ENCODE peak calls at places on chromosome 1, in eight cellular contexts. One of them, this sample, is unnamed. For H3K4me1, the result is how much of the 10 kb centered on the place peaks cover.

GRCh38 chr1:206143537-206144155 is 26.5 kb upstream of the AVPR1B start:
- DNase-seq in left ventricle myocardium inferior: no peak
- DNase-seq in right atrium auricular region: no peak
- DNase-seq in fibroblast of lung: no peak
- DNase-seq in ovary: no peak
- DNase-seq in Peyer's patch: no peak
- DNase-seq in CD8-positive, alpha-beta T cell: no peak
- DNase-seq in A549: no peak
- DNase-seq in this sample: no peak

GRCh38 chr1:101379939-101380338 is 143.1 kb downstream of the S1PR1 start:
- DNase-seq in CD8-positive, alpha-beta T cell: no peak
- DNase-seq in A549: no peak
- DNase-seq in ovary: no peak
- DNase-seq in fibroblast of lung: no peak
- DNase-seq in Peyer's patch: no peak
- DNase-seq in left ventricle myocardium inferior: no peak
- DNase-seq in right atrium auricular region: no peak
- DNase-seq in this sample: no peak

GRCh38 chr1:153535664-153536585 is at the start of gene S100A6:
- DNase-seq in left ventricle myocardium inferior: peak
- DNase-seq in fibroblast of lung: peak
- DNase-seq in Peyer's patch: peak
- DNase-seq in right atrium auricular region: peak
- DNase-seq in CD8-positive, alpha-beta T cell: peak
- DNase-seq in ovary: peak
- DNase-seq in A549: peak
- DNase-seq in this sample: peak

GRCh38 chr1:192654607-192655389 is 18.9 kb downstream of the RGS13 start:
- DNase-seq in left ventricle myocardium inferior: no peak
- DNase-seq in CD8-positive, alpha-beta T cell: no peak
- DNase-seq in ovary: no peak
- DNase-seq in right atrium auricular region: no peak
- DNase-seq in Peyer's patch: no peak
- DNase-seq in fibroblast of lung: peak
- DNase-seq in A549: no peak
- DNase-seq in this sample: no peak

GRCh38 chr1:88612299-88612698 is 71.8 kb upstream of the PKN2 start:
- DNase-seq in right atrium auricular region: no peak
- DNase-seq in ovary: no peak
- DNase-seq in A549: no peak
- DNase-seq in CD8-positive, alpha-beta T cell: no peak
- DNase-seq in left ventricle myocardium inferior: no peak
- DNase-seq in fibroblast of lung: no peak
- DNase-seq in Peyer's patch: no peak
- DNase-seq in this sample: no peak

GRCh38 chr1:27491748-27492700 is 2.1 kb upstream of the WASF2 start:
- DNase-seq in ovary: peak
- DNase-seq in A549: no peak
- DNase-seq in fibroblast of lung: peak
- DNase-seq in left ventricle myocardium inferior: peak
- DNase-seq in Peyer's patch: peak
- DNase-seq in CD8-positive, alpha-beta T cell: no peak
- DNase-seq in right atrium auricular region: no peak
- DNase-seq in this sample: no peak

GRCh38 chr1:195894411-195894810 is 713.8 kb downstream of the KCNT2 start:
- DNase-seq in Peyer's patch: no peak
- DNase-seq in A549: no peak
- DNase-seq in ovary: no peak
- DNase-seq in left ventricle myocardium inferior: no peak
- DNase-seq in fibroblast of lung: peak
- DNase-seq in right atrium auricular region: no peak
- DNase-seq in CD8-positive, alpha-beta T cell: no peak
- DNase-seq in this sample: no peak

GRCh38 chr1:159279754-159280153 is 22.4 kb upstream of the FCER1A start:
- DNase-seq in CD8-positive, alpha-beta T cell: no peak
- DNase-seq in Peyer's patch: no peak
- DNase-seq in right atrium auricular region: no peak
- DNase-seq in left ventricle myocardium inferior: no peak
- DNase-seq in ovary: no peak
- DNase-seq in A549: no peak
- DNase-seq in fibroblast of lung: no peak
- DNase-seq in this sample: no peak

GRCh38 chr1:7458946-7459345 is 312.1 kb upstream of the VAMP3 start:
- DNase-seq in Peyer's patch: no peak
- DNase-seq in CD8-positive, alpha-beta T cell: no peak
- DNase-seq in ovary: no peak
- DNase-seq in fibroblast of lung: no peak
- DNase-seq in A549: no peak
- DNase-seq in right atrium auricular region: no peak
- DNase-seq in left ventricle myocardium inferior: no peak
- DNase-seq in this sample: no peak

GRCh38 chr1:172742599-172743500 is 83.9 kb downstream of the FASLG start:
- DNase-seq in Peyer's patch: no peak
- DNase-seq in right atrium auricular region: no peak
- DNase-seq in ovary: no peak
- DNase-seq in left ventricle myocardium inferior: no peak
- DNase-seq in CD8-positive, alpha-beta T cell: no peak
- DNase-seq in A549: peak
- DNase-seq in fibroblast of lung: peak
- DNase-seq in this sample: no peak

GRCh38 chr1:4081806-4082645 is 182.0 kb upstream of the C1orf174 start:
- DNase-seq in fibroblast of lung: no peak
- DNase-seq in CD8-positive, alpha-beta T cell: no peak
- DNase-seq in Peyer's patch: peak
- DNase-seq in left ventricle myocardium inferior: no peak
- DNase-seq in right atrium auricular region: peak
- DNase-seq in A549: no peak
- DNase-seq in ovary: no peak
- DNase-seq in this sample: no peak

GRCh38 chr1:107277022-107277421 is 136.2 kb downstream of the NTNG1 start:
- DNase-seq in A549: no peak
- DNase-seq in ovary: no peak
- DNase-seq in CD8-positive, alpha-beta T cell: no peak
- DNase-seq in fibroblast of lung: peak
- DNase-seq in right atrium auricular region: no peak
- DNase-seq in left ventricle myocardium inferior: no peak
- DNase-seq in Peyer's patch: peak
- DNase-seq in this sample: no peak

GRCh38 chr1:21332691-21333449 is 42.6 kb upstream of the ECE1 start:
- DNase-seq in A549: no peak
- DNase-seq in Peyer's patch: no peak
- DNase-seq in fibroblast of lung: no peak
- DNase-seq in CD8-positive, alpha-beta T cell: no peak
- DNase-seq in right atrium auricular region: no peak
- DNase-seq in ovary: no peak
- DNase-seq in left ventricle myocardium inferior: no peak
- DNase-seq in this sample: peak

GRCh38 chr1:21335088-21335678 is 44.9 kb upstream of the ECE1 start:
- DNase-seq in Peyer's patch: no peak
- DNase-seq in CD8-positive, alpha-beta T cell: no peak
- DNase-seq in ovary: no peak
- DNase-seq in fibroblast of lung: no peak
- DNase-seq in left ventricle myocardium inferior: no peak
- DNase-seq in A549: no peak
- DNase-seq in right atrium auricular region: no peak
- DNase-seq in this sample: no peak

GRCh38 chr1:21333824-21334213 is 43.6 kb upstream of the ECE1 start:
- DNase-seq in CD8-positive, alpha-beta T cell: no peak
- DNase-seq in A549: no peak
- DNase-seq in ovary: no peak
- DNase-seq in right atrium auricular region: no peak
- DNase-seq in Peyer's patch: no peak
- DNase-seq in fibroblast of lung: no peak
- DNase-seq in left ventricle myocardium inferior: no peak
- DNase-seq in this sample: no peak

GRCh38 chr1:21335750-21336168 is 45.5 kb upstream of the ECE1 start:
- DNase-seq in ovary: peak
- DNase-seq in fibroblast of lung: no peak
- DNase-seq in right atrium auricular region: no peak
- DNase-seq in A549: no peak
- DNase-seq in left ventricle myocardium inferior: no peak
- DNase-seq in Peyer's patch: no peak
- DNase-seq in CD8-positive, alpha-beta T cell: no peak
- DNase-seq in this sample: no peak

DNA sequence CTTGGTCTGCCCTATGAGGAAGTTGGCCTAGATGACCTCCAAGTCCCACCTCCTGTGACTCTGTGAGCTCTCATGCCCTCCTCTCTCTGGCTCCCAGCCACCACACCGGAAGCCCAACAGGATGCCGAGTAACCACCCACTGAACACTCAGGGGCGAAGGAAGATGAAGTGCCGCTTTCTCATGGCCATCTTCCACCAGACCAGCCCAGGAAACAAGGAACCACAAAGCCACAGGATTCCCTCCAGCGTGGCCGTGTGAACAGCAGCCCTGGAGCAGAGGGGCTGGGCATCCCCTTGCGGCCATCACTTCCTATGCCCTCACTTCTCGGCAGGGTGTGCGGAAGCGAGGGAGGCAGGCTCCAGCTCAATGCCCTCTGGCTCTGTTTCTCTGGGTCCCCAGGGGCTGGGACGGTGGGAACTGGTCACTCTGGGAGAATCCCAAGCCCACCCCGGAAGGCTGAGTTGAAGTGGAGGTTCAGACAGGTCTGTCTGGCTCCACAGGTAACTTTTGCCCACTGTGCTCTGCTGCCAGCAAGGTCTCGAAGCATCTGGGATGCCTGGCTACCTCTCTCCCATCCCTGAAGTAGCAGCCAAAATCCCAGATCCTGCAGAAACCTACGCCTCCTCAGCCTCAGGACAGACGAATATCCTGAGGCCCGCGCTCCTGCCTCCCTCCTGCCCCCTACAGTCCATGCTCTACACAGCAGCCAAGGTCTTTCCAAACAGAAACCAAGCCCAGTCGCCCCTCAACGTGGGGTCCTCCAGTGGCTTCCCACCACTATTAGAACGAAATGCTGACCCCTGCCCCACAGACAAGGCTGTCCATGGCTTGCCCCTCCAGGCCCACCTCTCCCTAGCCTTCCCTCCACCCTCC is 44.2 kb upstream of the ECE1 start:
- DNase-seq in A549: peak
- DNase-seq in fibroblast of lung: peak
- DNase-seq in right atrium auricular region: peak
- DNase-seq in left ventricle myocardium inferior: peak
- DNase-seq in ovary: peak
- DNase-seq in CD8-positive, alpha-beta T cell: peak
- DNase-seq in Peyer's patch: peak
- DNase-seq in this sample: peak
- H3K4me3 ChIP-seq in A549: peak
- H3K4me3 ChIP-seq in fibroblast of lung: peak
- H3K4me3 ChIP-seq in right atrium auricular region: peak
- H3K4me3 ChIP-seq in left ventricle myocardium inferior: peak
- H3K4me3 ChIP-seq in ovary: peak
- H3K4me3 ChIP-seq in CD8-positive, alpha-beta T cell: peak
- H3K4me3 ChIP-seq in Peyer's patch: peak
- H3K4me3 ChIP-seq in this sample: peak

DNA sequence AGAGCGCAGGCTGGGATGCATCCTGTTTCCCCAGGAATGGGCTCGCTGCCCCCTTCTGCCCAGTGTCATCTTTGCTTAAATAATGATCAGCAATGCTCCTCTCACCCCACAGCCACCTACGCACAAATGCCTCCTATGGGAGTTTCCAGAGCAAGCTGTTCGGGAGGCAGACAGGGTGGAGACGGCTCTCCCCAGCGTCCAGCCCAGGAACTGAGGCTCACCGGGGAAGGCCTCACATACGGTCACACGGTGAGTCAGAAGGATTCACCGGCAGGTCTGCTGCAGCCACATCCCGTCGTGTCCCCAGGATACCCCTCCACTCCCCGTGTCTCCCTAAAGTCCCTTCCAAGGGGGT is 40.3 kb upstream of the RUNX3 start:
- DNase-seq in CD8-positive, alpha-beta T cell: no peak
- DNase-seq in Peyer's patch: no peak
- DNase-seq in fibroblast of lung: peak
- DNase-seq in ovary: no peak
- DNase-seq in A549: no peak
- DNase-seq in right atrium auricular region: no peak
- DNase-seq in left ventricle myocardium inferior: no peak
- DNase-seq in this sample: peak
- TF ChIP-seq CTCF in CD8-positive, alpha-beta T cell: no peak
- TF ChIP-seq CTCF in Peyer's patch: no peak
- TF ChIP-seq CTCF in fibroblast of lung: no peak
- TF ChIP-seq CTCF in ovary: no peak
- TF ChIP-seq CTCF in A549: no peak
- TF ChIP-seq CTCF in right atrium auricular region: no peak
- TF ChIP-seq CTCF in left ventricle myocardium inferior: no peak
- TF ChIP-seq CTCF in this sample: no peak

DNA sequence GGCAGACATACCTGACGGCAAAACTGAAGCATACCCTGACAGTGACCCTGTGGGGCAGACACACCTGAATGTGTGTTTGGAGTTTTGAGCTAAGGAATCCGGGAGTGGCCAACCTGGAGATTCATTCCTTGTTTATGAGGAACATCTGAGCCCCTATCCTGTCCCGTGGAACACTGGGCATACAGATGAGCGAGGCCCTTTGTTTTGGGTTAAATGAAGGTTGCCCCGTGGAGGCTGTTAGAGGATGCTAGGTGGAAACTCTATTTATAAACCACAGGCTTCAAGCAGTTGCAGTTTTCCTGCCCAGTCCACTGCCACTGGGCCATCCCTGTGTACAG is 18.1 kb downstream of the GALNT2 start:
- DNase-seq in left ventricle myocardium inferior: no peak
- DNase-seq in A549: no peak
- DNase-seq in ovary: no peak
- DNase-seq in right atrium auricular region: no peak
- DNase-seq in Peyer's patch: no peak
- DNase-seq in CD8-positive, alpha-beta T cell: no peak
- DNase-seq in fibroblast of lung: peak
- DNase-seq in this sample: no peak
- H3K4me1 ChIP-seq in left ventricle myocardium inferior: half or more
- H3K4me1 ChIP-seq in A549: half or more
- H3K4me1 ChIP-seq in ovary: under half
- H3K4me1 ChIP-seq in right atrium auricular region: under half
- H3K4me1 ChIP-seq in Peyer's patch: under half
- H3K4me1 ChIP-seq in CD8-positive, alpha-beta T cell: under half
- H3K4me1 ChIP-seq in fibroblast of lung: under half
- H3K4me1 ChIP-seq in this sample: under half

GRCh38 chr1:20770314-20771087 is 16.6 kb downstream of the HP1BP3 start:
- DNase-seq in Peyer's patch: no peak
- DNase-seq in CD8-positive, alpha-beta T cell: no peak
- DNase-seq in left ventricle myocardium inferior: no peak
- DNase-seq in fibroblast of lung: no peak
- DNase-seq in A549: no peak
- DNase-seq in ovary: no peak
- DNase-seq in right atrium auricular region: no peak
- DNase-seq in this sample: no peak

GRCh38 chr1:20771780-20772179 is 15.3 kb downstream of the HP1BP3 start:
- DNase-seq in CD8-positive, alpha-beta T cell: no peak
- DNase-seq in Peyer's patch: no peak
- DNase-seq in fibroblast of lung: no peak
- DNase-seq in A549: no peak
- DNase-seq in left ventricle myocardium inferior: no peak
- DNase-seq in right atrium auricular region: no peak
- DNase-seq in ovary: no peak
- DNase-seq in this sample: no peak

DNA sequence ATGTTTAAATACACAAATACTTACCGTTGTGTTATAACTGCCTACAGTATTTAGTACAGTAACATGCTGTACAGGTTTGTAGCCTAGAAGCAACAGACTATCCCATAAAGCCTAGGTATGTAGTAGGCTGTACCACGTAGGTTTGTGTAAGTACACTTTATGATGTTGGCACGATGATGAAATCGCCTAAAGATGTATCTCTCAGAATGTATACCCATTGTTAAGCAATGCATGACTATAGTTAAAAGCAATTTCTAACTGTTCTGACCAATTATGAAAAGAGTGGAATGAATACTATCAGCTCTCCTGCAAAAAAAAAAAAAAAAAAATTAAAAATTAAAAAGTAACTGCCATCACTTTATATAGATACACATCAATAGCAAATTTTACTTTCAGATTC is 11.4 kb downstream of the HP1BP3 start:
- DNase-seq in fibroblast of lung: no peak
- DNase-seq in A549: no peak
- DNase-seq in ovary: no peak
- DNase-seq in right atrium auricular region: no peak
- DNase-seq in Peyer's patch: no peak
- DNase-seq in left ventricle myocardium inferior: no peak
- DNase-seq in CD8-positive, alpha-beta T cell: no peak
- DNase-seq in this sample: no peak
- H3K4me3 ChIP-seq in fibroblast of lung: no peak
- H3K4me3 ChIP-seq in A549: no peak
- H3K4me3 ChIP-seq in ovary: no peak
- H3K4me3 ChIP-seq in right atrium auricular region: no peak
- H3K4me3 ChIP-seq in Peyer's patch: no peak
- H3K4me3 ChIP-seq in left ventricle myocardium inferior: no peak
- H3K4me3 ChIP-seq in CD8-positive, alpha-beta T cell: no peak
- H3K4me3 ChIP-seq in this sample: no peak